ENCODE peak calls at places on chromosomes 3 and 15, in seven cellular contexts. X, M, L, K, R, D and Q are unnamed samples.

GRCh38 chr3:38411591-38411990 is 42.1 kb upstream of the ACVR2B start:
- DNase-seq in X (no peak), M (no peak), L (no peak), K (no peak), R (no peak), D (no peak), Q (no peak)

GRCh38 chr3:54122046-54122801 is at the start of gene CACNA2D3:
- DNase-seq in X (peak), M (no peak), L (no peak), K (no peak), R (no peak), D (no peak), Q (no peak)

GRCh38 chr3:119500265-119500664 is 1.9 kb downstream of the TIMMDC1 start:
- DNase-seq in X (no peak), M (no peak), L (no peak), K (no peak), R (no peak), D (no peak), Q (no peak)

GRCh38 chr15:80081390-80081789 is 21.9 kb downstream of the ZFAND6 start:
- DNase-seq in X (no peak), M (no peak), L (no peak), K (no peak), R (peak), D (no peak), Q (no peak)

GRCh38 chr3:117322866-117323265 is 613.3 kb downstream of the TUSC7 start:
- DNase-seq in X (no peak), M (no peak), L (no peak), K (no peak), R (no peak), D (no peak), Q (no peak)

GRCh38 chr3:54874816-54875556 is 52.9 kb downstream of the LRTM1 start:
- DNase-seq in X (no peak), M (no peak), L (no peak), K (no peak), R (no peak), D (no peak), Q (no peak)

GRCh38 chr3:169173231-169173630 is 490.3 kb downstream of the MECOM start:
- DNase-seq in X (no peak), M (no peak), L (no peak), K (no peak), R (no peak), D (no peak), Q (no peak)

GRCh38 chr15:77187751-77188464 is 117.0 kb upstream of the TSPAN3 start:
- DNase-seq in X (no peak), M (no peak), L (no peak), K (no peak), R (peak), D (no peak), Q (no peak)

GRCh38 chr3:122942241-122942640 is 85.3 kb downstream of the SEMA5B start:
- DNase-seq in X (no peak), M (no peak), L (no peak), K (no peak), R (no peak), D (no peak), Q (no peak)

GRCh38 chr3:65153850-65154512 is 466.2 kb upstream of the ADAMTS9 start:
- DNase-seq in X (peak), M (no peak), L (no peak), K (no peak), R (no peak), D (no peak), Q (no peak)

GRCh38 chr15:60590935-60591490 is 112.1 kb upstream of the ICE2 start:
- DNase-seq in X (peak), M (no peak), L (no peak), K (peak), R (peak), D (no peak), Q (no peak)

GRCh38 chr3:142051351-142051750 is 98.0 kb downstream of the TFDP2 start:
- DNase-seq in X (no peak), M (no peak), L (no peak), K (no peak), R (no peak), D (no peak), Q (no peak)

GRCh38 chr3:115330406-115330805 is 183.3 kb upstream of the ZBTB20 start:
- DNase-seq in X (no peak), M (no peak), L (no peak), K (no peak), R (no peak), D (no peak), Q (no peak)

GRCh38 chr3:104510091-104510860 is 856.4 kb upstream of the ALCAM start:
- DNase-seq in X (no peak), M (no peak), L (no peak), K (no peak), R (no peak), D (no peak), Q (no peak)

GRCh38 chr15:81336568-81336967 is 12.6 kb upstream of the STARD5 start:
- DNase-seq in X (no peak), M (peak), L (no peak), K (peak), R (peak), D (no peak), Q (no peak)

GRCh38 chr3:9765865-9766264 is 3.9 kb downstream of the CAMK1 start:
- DNase-seq in X (peak), M (no peak), L (no peak), K (no peak), R (no peak), D (no peak), Q (no peak)

GRCh38 chr3:42983927-42984326 is 4.8 kb downstream of the GASK1A start:
- DNase-seq in X (no peak), M (no peak), L (no peak), K (no peak), R (no peak), D (no peak), Q (no peak)

GRCh38 chr15:66085128-66085527 is 168.4 kb downstream of the MEGF11 start:
- DNase-seq in X (peak), M (no peak), L (no peak), K (peak), R (peak), D (no peak), Q (no peak)

GRCh38 chr3:191997579-191998268 is 536.8 kb downstream of the PYDC2 start:
- DNase-seq in X (no peak), M (no peak), L (no peak), K (no peak), R (no peak), D (no peak), Q (no peak)

GRCh38 chr15:58179206-58179605 is 41.0 kb downstream of the AQP9 start:
- DNase-seq in X (no peak), M (no peak), L (no peak), K (no peak), R (no peak), D (no peak), Q (no peak)

GRCh38 chr15:89074402-89075012 is 13.7 kb upstream of the ABHD2 start:
- DNase-seq in X (no peak), M (no peak), L (no peak), K (no peak), R (no peak), D (no peak), Q (no peak)

GRCh38 chr3:29697989-29698388 is 417.1 kb downstream of the RBMS3 start:
- DNase-seq in X (no peak), M (no peak), L (no peak), K (no peak), R (no peak), D (no peak), Q (no peak)

GRCh38 chr15:69225355-69226027 is 65.1 kb downstream of the GLCE start:
- DNase-seq in X (no peak), M (no peak), L (no peak), K (no peak), R (peak), D (peak), Q (no peak)

GRCh38 chr3:152375546-152375945 is 106.8 kb downstream of the MBNL1 start:
- DNase-seq in X (no peak), M (no peak), L (no peak), K (no peak), R (no peak), D (no peak), Q (no peak)

GRCh38 chr3:197508511-197508910 is 47.3 kb downstream of the BDH1 start:
- DNase-seq in X (no peak), M (no peak), L (no peak), K (no peak), R (no peak), D (no peak), Q (no peak)

GRCh38 chr3:183513046-183513706 is 42.3 kb downstream of the KLHL6 start:
- DNase-seq in X (no peak), M (peak), L (no peak), K (peak), R (peak), D (no peak), Q (peak)

GRCh38 chr15:58361291-58361759 is 70.5 kb upstream of the LIPC start:
- DNase-seq in X (no peak), M (no peak), L (no peak), K (no peak), R (no peak), D (peak), Q (no peak)

GRCh38 chr3:138066383-138066782 is 49.0 kb downstream of the DZIP1L start:
- DNase-seq in X (no peak), M (no peak), L (no peak), K (peak), R (peak), D (no peak), Q (no peak)

GRCh38 chr3:155179425-155179814 is 99.3 kb downstream of the MME start:
- DNase-seq in X (no peak), M (no peak), L (no peak), K (no peak), R (no peak), D (no peak), Q (no peak)

GRCh38 chr3:148974726-148975125 is 16.6 kb upstream of the GYG1 start:
- DNase-seq in X (no peak), M (no peak), L (no peak), K (no peak), R (peak), D (no peak), Q (no peak)